ENCODE peak calls at places on chromosomes 11 and 22, in six cellular contexts. L is GM12878, D is hepatocyte, R is lung, F is spleen, Z is uterus. Y is an unnamed sample. For H3K4me1, the result is how much of the 10 kb centered on the place peaks cover.

GRCh38 chr11:125078016-125078415 is 14.9 kb downstream of the SLC37A2 start:
- DNase-seq in R (no peak), Z (no peak), D (no peak), L (no peak), F (no peak), Y (no peak)

GRCh38 chr11:72263363-72263762 is 19.4 kb upstream of the PHOX2A start:
- DNase-seq in R (no peak), L (no peak), D (no peak), F (no peak), Z (no peak), Y (peak)

GRCh38 chr11:68686486-68686885 is 2.1 kb downstream of the GAL start:
- DNase-seq in Z (no peak), R (no peak), L (no peak), F (no peak), D (no peak), Y (no peak)

GRCh38 chr22:25232301-25232700 is 12.9 kb downstream of the CRYBB2 start:
- DNase-seq in D (no peak), L (no peak), R (no peak), F (no peak), Z (no peak), Y (peak)

GRCh38 chr22:19358703-19359553 is 67.4 kb upstream of the CLTCL1 start:
- DNase-seq in R (no peak), Z (no peak), D (no peak), F (no peak), L (no peak), Y (no peak)

GRCh38 chr11:13668957-13669521 is 571 bp downstream of the FAR1 start:
- DNase-seq in Z (no peak), D (peak), L (no peak), R (peak), F (peak), Y (peak)

GRCh38 chr11:44627911-44628729 is 62.7 kb downstream of the CD82 start:
- DNase-seq in D (peak), F (peak), R (peak), Z (peak), L (no peak), Y (no peak)

GRCh38 chr22:37051629-37052385 is at the start of gene KCTD17:
- DNase-seq in F (peak), L (no peak), D (peak), R (peak), Z (peak), Y (peak)

GRCh38 chr11:83222499-83222898 is 29.0 kb downstream of the ANKRD42 start:
- DNase-seq in D (no peak), L (no peak), R (no peak), F (no peak), Z (no peak), Y (peak)

GRCh38 chr11:120244966-120245365 is 5.0 kb downstream of the POU2F3 start:
- DNase-seq in D (no peak), Z (no peak), R (no peak), L (no peak), F (peak), Y (no peak)

DNA sequence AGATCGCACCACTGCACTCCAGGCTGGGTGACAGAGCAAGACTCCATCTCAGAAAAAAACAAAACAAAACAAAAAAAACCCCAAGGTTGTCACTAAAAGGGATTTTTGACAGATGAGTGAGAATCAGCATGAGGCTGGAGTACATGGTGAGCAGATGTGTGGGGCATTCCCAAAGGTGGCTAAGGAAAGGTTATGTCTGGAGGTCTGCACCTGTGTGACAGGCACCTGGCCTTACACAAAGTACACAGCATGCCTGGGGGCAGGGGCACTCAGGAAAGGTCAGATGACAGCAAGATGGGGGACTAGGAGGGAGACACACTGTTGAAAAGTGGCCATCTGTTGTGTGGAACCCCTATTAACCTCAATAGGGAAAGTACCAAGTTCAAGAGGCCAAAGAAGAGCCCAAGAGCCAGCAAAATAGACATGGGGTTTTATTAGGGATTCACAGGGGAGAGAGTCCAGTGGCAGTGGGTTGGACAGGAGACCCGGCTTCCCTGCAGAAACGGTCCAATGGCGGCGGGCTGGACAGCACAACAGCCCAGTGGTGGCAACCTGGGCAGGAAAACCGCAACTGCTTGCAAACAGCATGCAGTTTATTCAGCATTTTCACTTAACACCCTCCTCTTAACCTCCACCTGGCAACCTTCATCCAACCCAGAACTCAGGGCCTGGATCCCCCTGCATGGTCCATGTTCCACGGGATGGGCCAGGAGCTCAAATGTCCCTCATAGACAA is 101.1 kb downstream of the MICAL2 start:
- DNase-seq in F (peak), R (no peak), Z (no peak), L (no peak), D (no peak), Y (no peak)
- H3K4me1 ChIP-seq in F (under half), R (under half), Z (under half), L (under half), D (under half), Y (under half)

DNA sequence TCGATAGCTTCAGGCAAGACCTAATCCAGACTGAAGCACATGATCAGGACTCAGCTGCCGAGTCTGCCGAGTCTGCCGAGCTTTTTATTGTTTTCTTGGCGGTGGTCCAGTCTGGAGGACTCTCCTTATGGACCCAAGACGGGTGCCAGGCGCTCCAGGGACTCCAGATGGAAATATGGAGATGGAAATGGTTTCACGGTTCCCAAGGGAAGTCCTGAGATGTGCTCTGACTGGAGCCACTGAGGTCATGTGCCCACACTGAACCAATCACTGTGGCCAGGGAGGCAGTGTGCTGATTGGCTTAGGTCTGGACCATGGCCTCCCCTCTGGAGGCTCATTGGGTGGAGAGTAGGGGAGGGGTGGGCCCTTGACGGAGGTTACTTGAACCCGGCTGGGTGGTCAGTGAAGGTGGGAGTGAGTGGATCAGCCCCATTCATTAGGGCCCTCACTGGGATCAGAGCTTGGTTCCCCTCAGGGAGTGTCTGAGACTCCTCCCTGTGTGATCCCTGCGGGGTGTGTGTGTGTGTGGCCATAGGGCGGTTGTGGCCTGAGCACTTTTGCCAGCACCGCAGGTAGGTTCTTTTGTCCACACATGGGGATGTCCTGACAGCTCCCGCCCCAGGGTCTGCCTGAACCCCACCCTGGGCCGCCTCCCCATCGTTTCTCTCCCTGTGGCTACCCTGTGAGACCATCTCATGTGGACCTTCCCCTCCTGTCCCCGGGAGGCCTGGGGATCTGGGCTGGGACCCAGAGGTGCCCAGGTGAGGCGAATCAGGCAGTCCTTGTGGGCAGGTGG is 14.0 kb downstream of the RPS6KA4 start:
- DNase-seq in D (no peak), R (no peak), F (no peak), Z (no peak), L (no peak), Y (no peak)
- H3K4me3 ChIP-seq in D (no peak), R (no peak), F (no peak), Z (no peak), L (no peak), Y (no peak)

GRCh38 chr22:29206372-29207230 is 905 bp downstream of the EMID1 start:
- DNase-seq in F (no peak), R (no peak), L (no peak), D (no peak), Z (no peak), Y (no peak)

GRCh38 chr22:29207231-29207550 is 1.5 kb downstream of the EMID1 start:
- DNase-seq in F (no peak), D (no peak), L (no peak), Z (no peak), R (no peak), Y (no peak)

GRCh38 chr22:29204617-29205183 is 996 bp upstream of the EMID1 start:
- DNase-seq in D (no peak), F (no peak), Z (no peak), R (no peak), L (no peak), Y (no peak)

GRCh38 chr22:29205260-29205597 is 467 bp upstream of the EMID1 start:
- DNase-seq in F (no peak), R (no peak), D (no peak), L (no peak), Z (no peak), Y (no peak)

GRCh38 chr22:29205598-29206371 is at the start of gene EMID1:
- DNase-seq in Z (peak), F (peak), D (peak), R (no peak), L (no peak), Y (no peak)
- H3K4me1 ChIP-seq in Z (under half), F (half or more), D (under half), R (under half), L (half or more), Y (under half)

DNA sequence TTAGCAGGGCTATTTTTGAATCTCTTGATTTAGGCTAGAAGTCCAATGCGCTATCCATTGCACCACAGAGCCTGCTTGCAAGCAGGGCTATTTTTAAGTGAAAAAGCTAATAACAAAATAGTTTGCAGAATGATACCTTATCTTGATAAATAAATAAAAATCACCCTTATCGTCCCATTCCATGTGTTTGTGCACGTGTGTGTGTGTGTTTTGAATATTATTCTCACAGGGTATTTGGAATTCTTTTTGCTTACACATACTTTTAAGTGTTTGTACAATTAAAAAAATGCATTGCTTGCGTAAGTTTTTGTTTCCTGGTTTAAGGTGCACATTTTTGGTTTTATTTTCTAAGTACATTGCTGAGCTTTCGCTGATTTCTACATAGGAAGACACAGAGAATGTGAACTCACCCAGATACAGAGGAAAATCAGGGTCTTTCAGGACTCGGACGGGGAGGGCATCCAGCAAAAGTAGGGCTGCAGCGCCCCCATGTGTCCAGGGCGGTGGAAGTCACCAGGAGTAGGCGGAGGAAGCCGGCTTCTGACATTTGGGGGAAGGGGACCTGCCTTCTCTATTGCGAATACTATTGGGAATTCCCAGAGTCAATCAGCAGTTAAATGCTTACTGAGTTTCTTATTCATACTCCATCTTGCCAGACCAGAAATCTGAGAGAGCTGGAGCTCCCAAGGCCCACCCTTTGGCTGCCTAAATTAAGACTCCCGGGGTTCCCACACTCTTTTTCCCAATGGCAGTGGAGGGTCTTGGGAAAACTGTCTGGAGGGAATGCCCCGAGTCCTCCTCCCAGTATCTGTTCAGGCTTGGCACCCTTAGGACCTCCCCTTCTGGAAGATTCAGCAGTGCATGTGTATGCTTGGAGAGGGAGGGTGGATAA is 27.2 kb downstream of the SLC1A2 start:
- DNase-seq in L (peak), Z (peak), F (peak), R (peak), D (peak), Y (peak)
- H3K4me3 ChIP-seq in L (peak), Z (no peak), F (no peak), R (no peak), D (no peak), Y (no peak)

DNA sequence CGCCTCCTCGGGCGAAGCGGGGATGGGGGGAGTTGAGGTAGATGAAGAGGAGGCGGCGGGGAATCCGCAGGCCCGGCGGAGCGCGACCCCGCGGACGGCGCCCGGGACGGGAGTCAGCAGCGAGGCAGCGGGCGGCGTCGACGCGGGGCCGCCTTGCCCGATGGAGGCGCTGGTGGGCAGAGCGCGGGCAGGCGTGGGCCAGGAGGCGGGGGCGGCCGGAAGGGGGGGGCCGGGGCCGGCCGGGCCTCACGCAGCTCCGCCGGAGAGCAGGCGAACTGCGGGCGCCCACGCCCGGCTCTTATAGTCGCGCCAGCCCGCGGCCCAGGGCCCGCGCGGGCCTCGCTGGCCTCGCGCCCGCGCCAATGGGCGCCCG is at the start of gene IGF2:
- DNase-seq in L (no peak), Z (no peak), D (peak), R (no peak), F (no peak), Y (no peak)
- H3K4me1 ChIP-seq in L (under half), Z (under half), D (under half), R (under half), F (under half), Y (under half)

GRCh38 chr11:45807792-45808238 is 2.9 kb downstream of the SLC35C1 start:
- DNase-seq in F (no peak), R (no peak), Z (peak), L (no peak), D (no peak), Y (no peak)

GRCh38 chr11:45804806-45805304 is at the start of gene SLC35C1:
- DNase-seq in D (peak), F (peak), Z (peak), L (peak), R (peak), Y (peak)

GRCh38 chr11:45806072-45806933 is 1.4 kb downstream of the SLC35C1 start:
- DNase-seq in L (no peak), R (no peak), D (no peak), Z (no peak), F (no peak), Y (no peak)

GRCh38 chr11:45805305-45806071 is 539 bp downstream of the SLC35C1 start:
- DNase-seq in L (no peak), R (peak), D (peak), F (peak), Z (peak), Y (peak)

GRCh38 chr11:45806937-45807791 is 2.2 kb downstream of the SLC35C1 start:
- DNase-seq in L (no peak), R (no peak), F (no peak), Z (peak), D (no peak), Y (no peak)
- H3K4me3 ChIP-seq in L (peak), R (no peak), F (no peak), Z (no peak), D (no peak), Y (peak)

DNA sequence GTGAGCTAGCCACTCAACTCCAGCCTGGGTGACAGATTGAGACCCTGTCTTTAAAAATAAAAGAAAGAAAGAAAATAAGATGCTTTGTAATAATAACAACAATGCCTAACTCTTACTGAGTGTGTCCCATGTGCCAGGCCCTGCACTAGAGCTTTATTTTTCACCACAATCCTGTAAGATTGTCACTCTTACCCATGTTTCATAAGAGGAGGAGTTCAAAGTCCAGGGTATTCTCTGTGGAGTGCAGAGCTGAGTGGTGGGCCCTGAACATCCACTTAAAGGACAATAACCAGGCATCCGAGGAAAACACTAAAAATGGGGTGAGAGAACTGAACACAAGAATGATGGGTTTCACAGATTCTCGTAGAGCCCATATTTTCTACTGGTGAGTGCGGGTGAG is 925 bp upstream of the C11orf52 start:
- DNase-seq in Z (no peak), F (no peak), D (no peak), L (no peak), R (no peak), Y (no peak)
- H3K4me1 ChIP-seq in Z (under half), F (under half), D (under half), L (under half), R (under half), Y (under half)

DNA sequence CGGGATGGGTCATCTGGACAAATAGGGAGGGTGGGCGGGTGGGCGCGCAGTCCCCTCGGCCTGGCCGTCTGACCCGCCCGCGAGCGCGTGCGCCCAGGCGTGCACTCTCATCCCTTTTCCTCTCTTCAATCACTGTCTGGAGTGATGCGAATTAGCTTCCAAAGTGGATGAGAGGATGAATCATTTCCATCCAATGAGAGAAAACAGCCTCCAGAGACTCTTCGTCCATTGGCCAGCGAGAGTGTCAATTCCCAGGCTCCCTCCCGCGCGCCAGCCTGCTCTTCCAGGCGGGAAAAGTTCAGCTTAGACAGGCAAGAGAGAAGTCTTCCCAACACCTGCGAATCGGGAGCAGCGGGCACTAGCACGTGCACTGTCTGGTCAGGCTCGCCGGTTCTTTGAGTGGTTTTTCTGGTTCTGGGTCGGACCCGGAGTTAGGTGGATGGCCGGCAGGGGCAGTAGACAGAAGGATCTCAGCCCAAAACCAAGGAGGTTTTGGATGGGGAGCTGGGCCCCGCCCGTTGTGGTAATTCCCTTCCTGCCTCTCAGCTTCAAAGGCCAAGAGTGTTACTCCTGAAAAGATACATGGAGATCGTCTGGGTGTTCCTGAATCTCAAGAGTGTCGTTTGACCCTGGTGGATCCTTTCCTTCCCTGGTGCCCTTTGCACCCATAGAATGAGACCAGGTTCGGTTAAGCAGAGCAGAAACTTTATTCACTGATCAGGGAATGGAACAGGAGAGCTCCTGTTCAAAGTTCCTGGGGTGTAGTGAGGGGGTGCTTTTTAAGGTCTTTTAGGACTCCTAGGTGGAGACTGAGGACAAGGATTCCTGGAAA is 33.4 kb upstream of the GLYATL1 start:
- DNase-seq in L (no peak), F (no peak), D (peak), R (no peak), Z (no peak), Y (peak)
- H3K4me3 ChIP-seq in L (no peak), F (no peak), D (peak), R (no peak), Z (no peak), Y (peak)

Y was measured in mammary epithelial cell.